ENCODE peak calls at places on chromosomes 5 and 9, in five cellular contexts. One of them, this sample, is unnamed.

GRCh38 chr9:81601639-81602623 is 87.4 kb downstream of the TLE1 start:
- DNase-seq in GM23338: no peak
- DNase-seq in HCT116: no peak
- DNase-seq in adrenal gland: no peak
- DNase-seq in WERI-Rb-1: no peak
- DNase-seq in this sample: no peak

GRCh38 chr5:6497267-6497666 is 48.6 kb downstream of the UBE2QL1 start:
- DNase-seq in GM23338: no peak
- DNase-seq in HCT116: no peak
- DNase-seq in adrenal gland: no peak
- DNase-seq in WERI-Rb-1: no peak
- DNase-seq in this sample: no peak

GRCh38 chr5:131980696-131981095 is 30.8 kb downstream of the ACSL6 start:
- DNase-seq in GM23338: no peak
- DNase-seq in HCT116: no peak
- DNase-seq in adrenal gland: no peak
- DNase-seq in WERI-Rb-1: no peak
- DNase-seq in this sample: peak; percentile 46

GRCh38 chr5:78855026-78855425 is 130.1 kb downstream of the ARSB start:
- DNase-seq in GM23338: no peak
- DNase-seq in HCT116: no peak
- DNase-seq in adrenal gland: no peak
- DNase-seq in WERI-Rb-1: no peak
- DNase-seq in this sample: no peak

GRCh38 chr5:134453016-134453415 is 41.3 kb upstream of the CDKN2AIPNL start:
- DNase-seq in GM23338: no peak
- DNase-seq in HCT116: no peak
- DNase-seq in adrenal gland: no peak
- DNase-seq in WERI-Rb-1: no peak
- DNase-seq in this sample: no peak

GRCh38 chr5:147439253-147439652 is 70.6 kb downstream of the DPYSL3 start:
- DNase-seq in GM23338: no peak
- DNase-seq in HCT116: no peak
- DNase-seq in adrenal gland: no peak
- DNase-seq in WERI-Rb-1: no peak
- DNase-seq in this sample: no peak

GRCh38 chr5:140114341-140115185 is 654 bp downstream of the PURA start:
- DNase-seq in GM23338: peak; percentile 69
- DNase-seq in HCT116: no peak
- DNase-seq in adrenal gland: peak; percentile 83
- DNase-seq in WERI-Rb-1: peak; percentile 53
- DNase-seq in this sample: peak; percentile 88

GRCh38 chr9:114499528-114499927 is 5.7 kb downstream of the WHRN start:
- DNase-seq in GM23338: no peak
- DNase-seq in HCT116: no peak
- DNase-seq in adrenal gland: no peak
- DNase-seq in WERI-Rb-1: peak; percentile 96
- DNase-seq in this sample: no peak

GRCh38 chr5:3661755-3662296 is 66.2 kb downstream of the IRX1 start:
- DNase-seq in GM23338: no peak
- DNase-seq in HCT116: no peak
- DNase-seq in adrenal gland: no peak
- DNase-seq in WERI-Rb-1: no peak
- DNase-seq in this sample: peak; percentile 17

GRCh38 chr5:62256161-62257017 is 49.6 kb upstream of the KIF2A start:
- DNase-seq in GM23338: no peak
- DNase-seq in HCT116: no peak
- DNase-seq in adrenal gland: no peak
- DNase-seq in WERI-Rb-1: peak; percentile 48
- DNase-seq in this sample: no peak
- H3K27ac ChIP-seq in GM23338: no peak overlapping the region
- H3K27ac ChIP-seq in HCT116: no peak overlapping the region
- H3K27ac ChIP-seq in adrenal gland: no peak overlapping the region
- H3K27ac ChIP-seq in WERI-Rb-1: peak overlapping the region; percentile 55
- H3K27ac ChIP-seq in this sample: no peak overlapping the region

DNA sequence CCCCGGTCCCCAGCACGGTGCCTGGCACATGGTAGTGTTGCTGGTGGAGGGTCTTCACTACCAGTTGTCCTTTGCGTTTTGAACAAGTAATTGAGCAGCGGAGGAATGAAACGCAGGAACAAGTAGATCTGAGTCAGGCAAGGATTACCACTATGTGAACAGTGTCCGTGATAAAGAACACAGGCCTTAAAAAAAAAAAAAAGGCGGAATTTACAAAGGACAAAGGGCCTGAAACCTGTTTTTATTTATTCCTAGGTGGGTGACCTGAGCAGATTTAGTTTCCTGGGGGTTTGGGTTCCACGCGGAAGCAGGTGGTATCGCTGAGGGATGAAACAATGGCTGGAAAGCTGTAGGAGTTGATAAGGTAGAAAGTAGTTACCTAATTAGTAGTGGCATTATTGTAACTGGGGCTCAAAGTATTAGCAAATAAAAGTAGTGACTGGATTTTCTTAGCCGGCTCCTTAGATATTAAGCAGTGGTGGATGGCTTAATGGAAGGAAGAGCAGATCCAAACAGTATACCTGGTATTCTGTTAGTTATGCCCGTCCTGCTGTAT is 1.1 kb downstream of the RUSC2 start:
- DNase-seq in GM23338: peak; percentile 3
- DNase-seq in HCT116: no peak
- DNase-seq in adrenal gland: no peak
- DNase-seq in WERI-Rb-1: no peak
- DNase-seq in this sample: no peak
- H3K4me3 ChIP-seq in GM23338: peak overlapping the region; percentile 91
- H3K4me3 ChIP-seq in HCT116: peak overlapping the region; percentile 68
- H3K4me3 ChIP-seq in adrenal gland: peak overlapping the region; percentile 83
- H3K4me3 ChIP-seq in WERI-Rb-1: peak overlapping the region; percentile 83
- H3K4me3 ChIP-seq in this sample: peak overlapping the region; percentile 84

GRCh38 chr9:137813167-137813566 is 64.4 kb upstream of the CACNA1B start:
- DNase-seq in GM23338: no peak
- DNase-seq in HCT116: no peak
- DNase-seq in adrenal gland: no peak
- DNase-seq in WERI-Rb-1: no peak
- DNase-seq in this sample: peak; percentile 53
- H3K36me3 ChIP-seq in GM23338: peaks cover 17% of the 10 kb centered on the region
- H3K36me3 ChIP-seq in HCT116: peaks cover 33% of the 10 kb centered on the region
- H3K36me3 ChIP-seq in adrenal gland: peaks cover 63% of the 10 kb centered on the region
- H3K36me3 ChIP-seq in WERI-Rb-1: peaks cover 59% of the 10 kb centered on the region
- H3K36me3 ChIP-seq in this sample: peaks cover 77% of the 10 kb centered on the region

GRCh38 chr5:171451421-171451820 is 32.0 kb downstream of the FGF18 start:
- DNase-seq in GM23338: no peak
- DNase-seq in HCT116: no peak
- DNase-seq in adrenal gland: no peak
- DNase-seq in WERI-Rb-1: no peak
- DNase-seq in this sample: no peak
- H3K27ac ChIP-seq in GM23338: no peak overlapping the region
- H3K27ac ChIP-seq in HCT116: peak overlapping the region; percentile 33
- H3K27ac ChIP-seq in adrenal gland: no peak overlapping the region
- H3K27ac ChIP-seq in WERI-Rb-1: no peak overlapping the region
- H3K27ac ChIP-seq in this sample: no peak overlapping the region

GRCh38 chr9:133575673-133576590 is 33.3 kb downstream of the FAM163B start:
- DNase-seq in GM23338: no peak
- DNase-seq in HCT116: no peak
- DNase-seq in adrenal gland: no peak
- DNase-seq in WERI-Rb-1: no peak
- DNase-seq in this sample: no peak
- H3K4me3 ChIP-seq in GM23338: no peak overlapping the region
- H3K4me3 ChIP-seq in HCT116: no peak overlapping the region
- H3K4me3 ChIP-seq in adrenal gland: no peak overlapping the region
- H3K4me3 ChIP-seq in WERI-Rb-1: no peak overlapping the region
- H3K4me3 ChIP-seq in this sample: no peak overlapping the region

GRCh38 chr9:131598121-131598520 is 52.8 kb downstream of the PRRT1B start:
- DNase-seq in GM23338: no peak
- DNase-seq in HCT116: no peak
- DNase-seq in adrenal gland: peak; percentile 63
- DNase-seq in WERI-Rb-1: peak; percentile 36
- DNase-seq in this sample: peak; percentile 86
- H3K36me3 ChIP-seq in GM23338: no peaks in the 10 kb centered on the region
- H3K36me3 ChIP-seq in HCT116: no peaks in the 10 kb centered on the region
- H3K36me3 ChIP-seq in adrenal gland: peaks cover 68% of the 10 kb centered on the region
- H3K36me3 ChIP-seq in WERI-Rb-1: peaks cover 39% of the 10 kb centered on the region
- H3K36me3 ChIP-seq in this sample: peaks cover 90% of the 10 kb centered on the region

GRCh38 chr5:181235689-181236366 is 7.9 kb downstream of the RACK1 start:
- DNase-seq in GM23338: no peak
- DNase-seq in HCT116: no peak
- DNase-seq in adrenal gland: no peak
- DNase-seq in WERI-Rb-1: no peak
- DNase-seq in this sample: no peak
- H3K27ac ChIP-seq in GM23338: peak overlapping the region; percentile 86
- H3K27ac ChIP-seq in HCT116: peak overlapping the region; percentile 1
- H3K27ac ChIP-seq in adrenal gland: no peak overlapping the region
- H3K27ac ChIP-seq in WERI-Rb-1: no peak overlapping the region
- H3K27ac ChIP-seq in this sample: no peak overlapping the region